ENCODE peak calls at places on chromosomes 5 and 9, in six cellular contexts. One of them, this sample, is unnamed.
A peak's percentile ranks its signal among the peaks of the same experiment; 100 is the strongest.

GRCh38 chr5:120405291-120405864 is 58.7 kb upstream of the PRR16 start:
- DNase-seq in HFF-Myc: peak; percentile 58
- DNase-seq in body of pancreas: no peak
- DNase-seq in LHCN-M2: peak; percentile 90
- DNase-seq in iPS-NIHi11: no peak
- DNase-seq in NT2/D1: no peak
- DNase-seq in this sample: peak; percentile 75

GRCh38 chr5:147939431-147940114 is 33.2 kb upstream of the C5orf46 start:
- DNase-seq in HFF-Myc: no peak
- DNase-seq in body of pancreas: no peak
- DNase-seq in LHCN-M2: no peak
- DNase-seq in iPS-NIHi11: no peak
- DNase-seq in NT2/D1: no peak
- DNase-seq in this sample: no peak

GRCh38 chr5:170491479-170491878 is 12.3 kb upstream of the KCNIP1 start:
- DNase-seq in HFF-Myc: peak; percentile 49
- DNase-seq in body of pancreas: peak; percentile 47
- DNase-seq in LHCN-M2: peak; percentile 29
- DNase-seq in iPS-NIHi11: peak; percentile 41
- DNase-seq in NT2/D1: no peak
- DNase-seq in this sample: peak; percentile 63

GRCh38 chr9:24051587-24051986 is 225.5 kb upstream of the ELAVL2 start:
- DNase-seq in HFF-Myc: no peak
- DNase-seq in body of pancreas: no peak
- DNase-seq in LHCN-M2: no peak
- DNase-seq in iPS-NIHi11: no peak
- DNase-seq in NT2/D1: no peak
- DNase-seq in this sample: no peak

GRCh38 chr9:70491798-70492736 is 77.6 kb upstream of the KLF9 start:
- DNase-seq in HFF-Myc: no peak
- DNase-seq in body of pancreas: no peak
- DNase-seq in LHCN-M2: no peak
- DNase-seq in iPS-NIHi11: no peak
- DNase-seq in NT2/D1: no peak
- DNase-seq in this sample: no peak

GRCh38 chr9:137173795-137174664 is 2.2 kb upstream of the TMEM210 start:
- DNase-seq in HFF-Myc: no peak
- DNase-seq in body of pancreas: no peak
- DNase-seq in LHCN-M2: no peak
- DNase-seq in iPS-NIHi11: no peak
- DNase-seq in NT2/D1: no peak
- DNase-seq in this sample: no peak

GRCh38 chr9:91162311-91162710 is 199.4 kb downstream of the AUH start:
- DNase-seq in HFF-Myc: no peak
- DNase-seq in body of pancreas: no peak
- DNase-seq in LHCN-M2: peak; percentile 77
- DNase-seq in iPS-NIHi11: no peak
- DNase-seq in NT2/D1: no peak
- DNase-seq in this sample: no peak

GRCh38 chr5:76393035-76393680 is 9.9 kb upstream of the IQGAP2 start:
- DNase-seq in HFF-Myc: no peak
- DNase-seq in body of pancreas: no peak
- DNase-seq in LHCN-M2: no peak
- DNase-seq in iPS-NIHi11: no peak
- DNase-seq in NT2/D1: no peak
- DNase-seq in this sample: no peak

GRCh38 chr9:81724242-81724889 is 35.0 kb upstream of the TLE1 start:
- DNase-seq in HFF-Myc: no peak
- DNase-seq in body of pancreas: no peak
- DNase-seq in LHCN-M2: peak; percentile 21
- DNase-seq in iPS-NIHi11: no peak
- DNase-seq in NT2/D1: no peak
- DNase-seq in this sample: peak; percentile 30

GRCh38 chr5:170184007-170184687 is 48.6 kb upstream of the C5orf58 start:
- DNase-seq in HFF-Myc: peak; percentile 19
- DNase-seq in body of pancreas: peak; percentile 68
- DNase-seq in LHCN-M2: peak; percentile 28
- DNase-seq in iPS-NIHi11: peak; percentile 83
- DNase-seq in NT2/D1: peak; percentile 56
- DNase-seq in this sample: no peak

GRCh38 chr9:28971881-28972280 is 1398.6 kb upstream of the C9orf72 start:
- DNase-seq in HFF-Myc: no peak
- DNase-seq in body of pancreas: no peak
- DNase-seq in LHCN-M2: no peak
- DNase-seq in iPS-NIHi11: no peak
- DNase-seq in NT2/D1: no peak
- DNase-seq in this sample: no peak

GRCh38 chr9:74920944-74921626 is 31.6 kb downstream of the C9orf40 start:
- DNase-seq in HFF-Myc: no peak
- DNase-seq in body of pancreas: no peak
- DNase-seq in LHCN-M2: no peak
- DNase-seq in iPS-NIHi11: no peak
- DNase-seq in NT2/D1: no peak
- DNase-seq in this sample: no peak

GRCh38 chr5:135473956-135474670 is 22.0 kb upstream of the TIFAB start:
- DNase-seq in HFF-Myc: no peak
- DNase-seq in body of pancreas: no peak
- DNase-seq in LHCN-M2: no peak
- DNase-seq in iPS-NIHi11: no peak
- DNase-seq in NT2/D1: no peak
- DNase-seq in this sample: no peak

GRCh38 chr9:12231832-12232231 is 461.4 kb upstream of the TYRP1 start:
- DNase-seq in HFF-Myc: no peak
- DNase-seq in body of pancreas: no peak
- DNase-seq in LHCN-M2: no peak
- DNase-seq in iPS-NIHi11: no peak
- DNase-seq in NT2/D1: peak; percentile 48
- DNase-seq in this sample: no peak

GRCh38 chr5:58871648-58872242 is 288.9 kb downstream of the RAB3C start:
- DNase-seq in HFF-Myc: no peak
- DNase-seq in body of pancreas: no peak
- DNase-seq in LHCN-M2: peak; percentile 45
- DNase-seq in iPS-NIHi11: peak; percentile 39
- DNase-seq in NT2/D1: no peak
- DNase-seq in this sample: no peak

GRCh38 chr9:70303268-70303667 is 44.5 kb downstream of the SMC5 start:
- DNase-seq in HFF-Myc: no peak
- DNase-seq in body of pancreas: no peak
- DNase-seq in LHCN-M2: no peak
- DNase-seq in iPS-NIHi11: no peak
- DNase-seq in NT2/D1: no peak
- DNase-seq in this sample: no peak

GRCh38 chr5:178106556-178107239 is 6.6 kb upstream of the N4BP3 start:
- DNase-seq in HFF-Myc: no peak
- DNase-seq in body of pancreas: no peak
- DNase-seq in LHCN-M2: no peak
- DNase-seq in iPS-NIHi11: no peak
- DNase-seq in NT2/D1: no peak
- DNase-seq in this sample: no peak

GRCh38 chr5:156896545-156896944 is 46.5 kb downstream of the PPP1R2B start:
- DNase-seq in HFF-Myc: no peak
- DNase-seq in body of pancreas: no peak
- DNase-seq in LHCN-M2: no peak
- DNase-seq in iPS-NIHi11: no peak
- DNase-seq in NT2/D1: no peak
- DNase-seq in this sample: no peak

GRCh38 chr5:102596951-102597350 is 98.2 kb upstream of the SLCO6A1 start:
- DNase-seq in HFF-Myc: no peak
- DNase-seq in body of pancreas: no peak
- DNase-seq in LHCN-M2: no peak
- DNase-seq in iPS-NIHi11: no peak
- DNase-seq in NT2/D1: no peak
- DNase-seq in this sample: no peak